ENCODE peak calls at places on chromosomes 3 and 15, in four cellular contexts. L is stimulated activated CD8-positive, alpha-beta memory T cell treated with anti-CD3 and anti-CD28 coated beads, Interleukin-15, amount 100 ng/mL, for 24 hours; C is LoVo; S is Panc1. I is an unnamed sample.

GRCh38 chr3:37183976-37184375 is 9.6 kb upstream of the LRRFIP2 start:
- DNase-seq in L (no peak), C (no peak), S (no peak), I (no peak)

GRCh38 chr3:179769411-179770247 is 116.8 kb downstream of the USP13 start:
- DNase-seq in L (no peak), C (no peak), S (no peak), I (no peak)

GRCh38 chr3:174533286-174533685 is 325.8 kb upstream of the NAALADL2 start:
- DNase-seq in L (no peak), C (no peak), S (no peak), I (no peak)

GRCh38 chr3:147038456-147038855 is 367.9 kb downstream of the ZIC4 start:
- DNase-seq in L (no peak), C (no peak), S (no peak), I (no peak)

GRCh38 chr3:54951405-54951804 is 23.5 kb upstream of the LRTM1 start:
- DNase-seq in L (no peak), C (peak), S (no peak), I (peak)

GRCh38 chr3:69739204-69740102 is at the start of gene MITF:
- DNase-seq in L (no peak), C (peak), S (peak), I (peak)

GRCh38 chr3:133996251-133996661 is 33.5 kb downstream of the SLCO2A1 start:
- DNase-seq in L (no peak), C (no peak), S (no peak), I (no peak)

GRCh38 chr3:187271582-187271981 is 20.0 kb downstream of the MASP1 start:
- DNase-seq in L (no peak), C (no peak), S (no peak), I (no peak)

GRCh38 chr3:171508206-171508605 is 48.0 kb upstream of the TNIK start:
- DNase-seq in L (no peak), C (no peak), S (no peak), I (no peak)

GRCh38 chr3:196989721-196990262 is 21.2 kb upstream of the PIGZ start:
- DNase-seq in L (no peak), C (peak), S (no peak), I (no peak)

GRCh38 chr3:3192481-3192764 is 12.9 kb upstream of the CRBN start:
- DNase-seq in L (no peak), C (no peak), S (no peak), I (no peak)

GRCh38 chr15:42348083-42348482 is 11.2 kb upstream of the CAPN3 start:
- DNase-seq in L (no peak), C (no peak), S (no peak), I (no peak)

GRCh38 chr3:105598047-105598796 is 231.5 kb downstream of the ALCAM start:
- DNase-seq in L (no peak), C (peak), S (peak), I (peak)

GRCh38 chr3:192408721-192409151 is 318.6 kb downstream of the FGF12 start:
- DNase-seq in L (no peak), C (no peak), S (no peak), I (no peak)

GRCh38 chr3:109806929-109807328 is 469.6 kb upstream of the DPPA4 start:
- DNase-seq in L (no peak), C (no peak), S (no peak), I (peak)

GRCh38 chr3:142013331-142013730 is 136.0 kb downstream of the TFDP2 start:
- DNase-seq in L (no peak), C (no peak), S (no peak), I (no peak)

GRCh38 chr3:43016513-43016865 is 37.4 kb downstream of the GASK1A start:
- DNase-seq in L (no peak), C (no peak), S (no peak), I (no peak)

GRCh38 chr3:151931171-151931570 is 57.7 kb downstream of the SUCNR1 start:
- DNase-seq in L (no peak), C (no peak), S (no peak), I (no peak)

I was measured in H4.